ENCODE peak calls at places on chromosomes 13 and 19, in five cellular contexts. One of them, this sample, is unnamed.

GRCh38 chr19:2798733-2799132 is 13.4 kb downstream of the THOP1 start:
- DNase-seq in EL: peak
- DNase-seq in T-helper 1 cell: no peak
- DNase-seq in GM19239: no peak
- DNase-seq in anterior cingulate cortex: no peak
- DNase-seq in this sample: no peak

GRCh38 chr13:50635504-50635903 is 208.0 kb downstream of the DLEU7 start:
- DNase-seq in anterior cingulate cortex: no peak
- DNase-seq in EL: no peak
- DNase-seq in T-helper 1 cell: no peak
- DNase-seq in GM19239: no peak
- DNase-seq in this sample: peak

GRCh38 chr13:90867336-90867683 is 480.2 kb upstream of the MIR17HG start:
- DNase-seq in T-helper 1 cell: no peak
- DNase-seq in GM19239: no peak
- DNase-seq in EL: peak
- DNase-seq in anterior cingulate cortex: peak
- DNase-seq in this sample: no peak

GRCh38 chr13:26052136-26052736 is 420 bp upstream of the SHISA2 start:
- DNase-seq in GM19239: no peak
- DNase-seq in T-helper 1 cell: no peak
- DNase-seq in EL: no peak
- DNase-seq in anterior cingulate cortex: no peak
- DNase-seq in this sample: no peak

GRCh38 chr13:48710160-48710559 is 56.4 kb downstream of the CYSLTR2 start:
- DNase-seq in GM19239: no peak
- DNase-seq in EL: no peak
- DNase-seq in T-helper 1 cell: no peak
- DNase-seq in anterior cingulate cortex: no peak
- DNase-seq in this sample: no peak

GRCh38 chr19:38624822-38625221 is 5.8 kb downstream of the EIF3K start:
- DNase-seq in T-helper 1 cell: no peak
- DNase-seq in anterior cingulate cortex: no peak
- DNase-seq in EL: no peak
- DNase-seq in GM19239: no peak
- DNase-seq in this sample: no peak

GRCh38 chr13:70408865-70409264 is 300.6 kb upstream of the KLHL1 start:
- DNase-seq in EL: no peak
- DNase-seq in anterior cingulate cortex: no peak
- DNase-seq in T-helper 1 cell: no peak
- DNase-seq in GM19239: no peak
- DNase-seq in this sample: no peak

GRCh38 chr19:46355234-46355990 is 8.5 kb downstream of the PPP5C start:
- DNase-seq in EL: no peak
- DNase-seq in T-helper 1 cell: no peak
- DNase-seq in anterior cingulate cortex: no peak
- DNase-seq in GM19239: no peak
- DNase-seq in this sample: no peak

GRCh38 chr13:105336706-105337582 is 1198.5 kb downstream of the EFNB2 start:
- DNase-seq in EL: peak
- DNase-seq in anterior cingulate cortex: no peak
- DNase-seq in GM19239: no peak
- DNase-seq in T-helper 1 cell: no peak
- DNase-seq in this sample: no peak

GRCh38 chr19:872266-872951 is 12.9 kb downstream of the CFD start:
- DNase-seq in anterior cingulate cortex: no peak
- DNase-seq in EL: no peak
- DNase-seq in T-helper 1 cell: peak
- DNase-seq in GM19239: peak
- DNase-seq in this sample: no peak

GRCh38 chr19:4583961-4584669 is 24.6 kb upstream of the SEMA6B start:
- DNase-seq in anterior cingulate cortex: peak
- DNase-seq in EL: no peak
- DNase-seq in T-helper 1 cell: no peak
- DNase-seq in GM19239: no peak
- DNase-seq in this sample: no peak

GRCh38 chr19:15280915-15281683 is 48.9 kb upstream of the EPHX3 start:
- DNase-seq in T-helper 1 cell: no peak
- DNase-seq in GM19239: no peak
- DNase-seq in anterior cingulate cortex: peak
- DNase-seq in EL: peak
- DNase-seq in this sample: peak

GRCh38 chr13:23915308-23915707 is 18.0 kb upstream of the C1QTNF9B start:
- DNase-seq in anterior cingulate cortex: no peak
- DNase-seq in EL: no peak
- DNase-seq in GM19239: no peak
- DNase-seq in T-helper 1 cell: no peak
- DNase-seq in this sample: no peak

GRCh38 chr19:6092329-6093286 is 17.7 kb downstream of the RFX2 start:
- DNase-seq in EL: peak
- DNase-seq in GM19239: no peak
- DNase-seq in T-helper 1 cell: no peak
- DNase-seq in anterior cingulate cortex: peak
- DNase-seq in this sample: no peak

GRCh38 chr13:101624210-101624922 is 171.9 kb downstream of the ITGBL1 start:
- DNase-seq in EL: no peak
- DNase-seq in GM19239: no peak
- DNase-seq in T-helper 1 cell: no peak
- DNase-seq in anterior cingulate cortex: no peak
- DNase-seq in this sample: no peak

GRCh38 chr19:4694211-4694987 is 24.3 kb upstream of the MYDGF start:
- DNase-seq in EL: peak
- DNase-seq in GM19239: no peak
- DNase-seq in T-helper 1 cell: no peak
- DNase-seq in anterior cingulate cortex: peak
- DNase-seq in this sample: peak

GRCh38 chr19:14030997-14031718 is 404 bp upstream of the IL27RA start:
- DNase-seq in anterior cingulate cortex: no peak
- DNase-seq in EL: no peak
- DNase-seq in T-helper 1 cell: no peak
- DNase-seq in GM19239: no peak
- DNase-seq in this sample: no peak

GRCh38 chr13:47114030-47114429 is 217.2 kb upstream of the HTR2A start:
- DNase-seq in T-helper 1 cell: no peak
- DNase-seq in anterior cingulate cortex: no peak
- DNase-seq in GM19239: no peak
- DNase-seq in EL: peak
- DNase-seq in this sample: no peak

GRCh38 chr13:90690458-90691063 is 656.9 kb upstream of the MIR17HG start:
- DNase-seq in EL: no peak
- DNase-seq in GM19239: no peak
- DNase-seq in anterior cingulate cortex: no peak
- DNase-seq in T-helper 1 cell: no peak
- DNase-seq in this sample: no peak